ENCODE peak calls at places on chromosomes 7 and 10, in four cellular contexts. J, X, S and V are unnamed samples.
A peak's percentile ranks its signal among the peaks of the same experiment; 100 is the strongest.

GRCh38 chr10:127429601-127430312 is 119.4 kb upstream of the NPS start:
- DNase-seq in J (no peak), X (no peak), S (no peak), V (no peak)

GRCh38 chr7:128940494-128941322 is 3.0 kb downstream of the IRF5 start:
- DNase-seq in J (no peak), X (no peak), S (no peak), V (no peak)

GRCh38 chr7:73717991-73718405 is 1.5 kb downstream of the STX1A start:
- DNase-seq in J (peak; percentile 79), X (peak; percentile 96), S (peak; percentile 56), V (peak; percentile 73)

GRCh38 chr10:78343266-78343665 is 309.6 kb downstream of the RPS24 start:
- DNase-seq in J (no peak), X (no peak), S (no peak), V (no peak)

GRCh38 chr7:92930404-92930803 is 94.0 kb upstream of the CDK6 start:
- DNase-seq in J (no peak), X (no peak), S (no peak), V (no peak)

GRCh38 chr7:73893342-73894101 is 32.6 kb downstream of the TMEM270 start:
- DNase-seq in J (no peak), X (no peak), S (no peak), V (no peak)

GRCh38 chr10:65720901-65721300 is 1204.9 kb upstream of the LRRTM3 start:
- DNase-seq in J (no peak), X (no peak), S (no peak), V (no peak)

GRCh38 chr7:148173296-148173695 is 417.3 kb upstream of the C7orf33 start:
- DNase-seq in J (no peak), X (no peak), S (no peak), V (no peak)

GRCh38 chr10:110504111-110504735 is 6.5 kb downstream of the DUSP5 start:
- DNase-seq in J (peak; percentile 63), X (peak; percentile 90), S (no peak), V (peak; percentile 51)

GRCh38 chr7:113179313-113179712 is 61.0 kb upstream of the SMIM30 start:
- DNase-seq in J (peak; percentile 13), X (peak; percentile 60), S (no peak), V (no peak)

GRCh38 chr10:7596356-7596755 is 70.4 kb downstream of the ITIH5 start:
- DNase-seq in J (no peak), X (no peak), S (no peak), V (no peak)

GRCh38 chr10:96017227-96017687 is 26.1 kb upstream of the CCNJ start:
- DNase-seq in J (peak; percentile 55), X (peak; percentile 72), S (no peak), V (no peak)

GRCh38 chr7:29607889-29608288 is 44.3 kb downstream of the PRR15 start:
- DNase-seq in J (peak; percentile 22), X (peak; percentile 75), S (no peak), V (no peak)

GRCh38 chr10:12448340-12448728 is 99.0 kb downstream of the CAMK1D start:
- DNase-seq in J (no peak), X (no peak), S (no peak), V (no peak)

GRCh38 chr10:1187151-1187854 is 131.1 kb downstream of the WDR37 start:
- DNase-seq in J (no peak), X (no peak), S (no peak), V (no peak)

GRCh38 chr10:72068901-72069446 is 19.4 kb downstream of the SPOCK2 start:
- DNase-seq in J (no peak), X (no peak), S (no peak), V (no peak)